ENCODE peak calls at places on chromosomes 16 and 17, in seven cellular contexts. L is Caco-2; Z is PC-3; B is effector memory CD4-positive, alpha-beta T cell; C is neuronal stem cell; A is A549; M is HCT116. V is an unnamed sample.

GRCh38 chr17:42182927-42183734 is 2.1 kb downstream of the HCRT start:
- DNase-seq in A (peak; percentile 58), Z (no peak), M (no peak), C (no peak), B (no peak), L (no peak), V (no peak)

GRCh38 chr16:81908466-81909230 is 102.6 kb downstream of the SDR42E1 start:
- DNase-seq in M (no peak), L (no peak), A (no peak), C (no peak), B (no peak), Z (peak; percentile 12), V (no peak)

GRCh38 chr16:59210955-59211541 is 476.9 kb upstream of the GOT2 start:
- DNase-seq in Z (no peak), L (peak; percentile 11), C (peak; percentile 83), A (peak; percentile 27), B (no peak), M (no peak), V (peak; percentile 82)

GRCh38 chr17:27569884-27570577 is 61.0 kb upstream of the LGALS9 start:
- DNase-seq in C (no peak), B (no peak), L (peak; percentile 46), A (no peak), M (no peak), Z (no peak), V (no peak)

GRCh38 chr17:13931752-13932477 is 137.4 kb upstream of the COX10 start:
- DNase-seq in L (no peak), B (no peak), Z (peak; percentile 28), A (no peak), M (no peak), C (no peak), V (no peak)

GRCh38 chr17:2903193-2903974 is 107.1 kb downstream of the RAP1GAP2 start:
- DNase-seq in M (no peak), L (no peak), A (no peak), C (no peak), B (no peak), Z (no peak), V (no peak)

GRCh38 chr16:73154063-73154870 is 106.3 kb upstream of the ZFHX3 start:
- DNase-seq in C (no peak), B (no peak), M (no peak), L (no peak), A (no peak), Z (no peak), V (no peak)

GRCh38 chr16:48194828-48195566 is 39.2 kb upstream of the ABCC12 start:
- DNase-seq in L (no peak), C (no peak), A (no peak), M (no peak), B (no peak), Z (peak; percentile 70), V (no peak)

GRCh38 chr17:41751288-41751687 is 16.8 kb upstream of the HAP1 start:
- DNase-seq in L (no peak), M (no peak), Z (no peak), A (no peak), C (no peak), B (no peak), V (no peak)

GRCh38 chr17:60817187-60817586 is 139.5 kb downstream of the BCAS3 start:
- DNase-seq in B (no peak), A (no peak), M (no peak), L (no peak), C (no peak), Z (peak; percentile 93), V (peak; percentile 49)

GRCh38 chr17:21242026-21242700 is 11.0 kb downstream of the NATD1 start:
- DNase-seq in L (no peak), M (no peak), A (no peak), B (no peak), C (no peak), Z (peak; percentile 19), V (no peak)

GRCh38 chr16:84308120-84308519 is 13.4 kb downstream of the WFDC1 start:
- DNase-seq in L (peak; percentile 74), M (peak; percentile 63), C (peak; percentile 49), B (no peak), A (peak; percentile 64), Z (peak; percentile 34), V (peak; percentile 59)

GRCh38 chr16:65786916-65787315 is 579.6 kb upstream of the CDH5 start:
- DNase-seq in M (no peak), Z (no peak), C (no peak), B (no peak), L (no peak), A (no peak), V (no peak)

GRCh38 chr17:32297424-32297823 is 31.8 kb downstream of the RHBDL3 start:
- DNase-seq in A (no peak), B (no peak), Z (no peak), C (no peak), L (no peak), M (no peak), V (no peak)

GRCh38 chr17:15083225-15083624 is 181.9 kb downstream of the PMP22 start:
- DNase-seq in M (no peak), L (no peak), Z (no peak), B (no peak), A (no peak), C (no peak), V (no peak)

GRCh38 chr17:78715876-78716275 is 66.2 kb downstream of the CYTH1 start:
- DNase-seq in B (no peak), L (no peak), A (no peak), M (no peak), C (no peak), Z (no peak), V (no peak)

GRCh38 chr16:28292731-28293588 is 635 bp downstream of the SBK1 start:
- DNase-seq in M (no peak), C (peak; percentile 57), L (peak; percentile 33), A (no peak), Z (no peak), B (no peak), V (no peak)

GRCh38 chr17:57935833-57936807 is 19.1 kb downstream of the CUEDC1 start:
- DNase-seq in B (no peak), L (no peak), Z (peak; percentile 44), A (no peak), C (peak; percentile 89), M (no peak), V (peak; percentile 71)

GRCh38 chr17:238071-238963 is 56.9 kb upstream of the DOC2B start:
- DNase-seq in A (no peak), B (no peak), L (no peak), M (no peak), Z (no peak), C (no peak), V (no peak)

GRCh38 chr16:70018254-70018653 is 67.1 kb downstream of the CLEC18A start:
- DNase-seq in C (no peak), Z (peak; percentile 40), B (no peak), A (peak; percentile 10), L (peak; percentile 79), M (peak; percentile 61), V (no peak)

GRCh38 chr16:2752850-2753522 is 548 bp downstream of the SRRM2 start:
- DNase-seq in Z (peak; percentile 67), C (no peak), L (peak; percentile 90), M (peak; percentile 58), A (peak; percentile 81), B (peak; percentile 44), V (no peak)

GRCh38 chr17:43905985-43906852 is 1.1 kb downstream of the MPP2 start:
- DNase-seq in A (peak; percentile 54), M (no peak), L (peak; percentile 56), B (no peak), C (peak; percentile 77), Z (no peak), V (peak; percentile 73)

GRCh38 chr16:89484923-89485679 is 5.3 kb downstream of the ANKRD11 start:
- DNase-seq in M (no peak), L (no peak), Z (no peak), B (peak; percentile 21), A (no peak), C (no peak), V (no peak)

GRCh38 chr17:31289790-31290189 is 7.2 kb downstream of the OMG start:
- DNase-seq in M (no peak), B (no peak), Z (peak; percentile 49), A (no peak), C (no peak), L (no peak), V (no peak)

GRCh38 chr16:53509906-53510703 is 7.1 kb upstream of the AKTIP start:
- DNase-seq in A (peak; percentile 58), B (peak; percentile 23), M (peak; percentile 38), L (peak; percentile 79), C (peak; percentile 69), Z (peak; percentile 74), V (peak; percentile 35)

GRCh38 chr16:49588061-49588460 is 214.5 kb downstream of the C16orf78 start:
- DNase-seq in M (no peak), B (no peak), C (no peak), Z (no peak), A (no peak), L (no peak), V (no peak)

GRCh38 chr17:59762022-59762825 is 54.8 kb downstream of the VMP1 start:
- DNase-seq in A (no peak), Z (peak; percentile 78), B (no peak), L (no peak), C (no peak), M (peak; percentile 75), V (peak; percentile 80)

DNA sequence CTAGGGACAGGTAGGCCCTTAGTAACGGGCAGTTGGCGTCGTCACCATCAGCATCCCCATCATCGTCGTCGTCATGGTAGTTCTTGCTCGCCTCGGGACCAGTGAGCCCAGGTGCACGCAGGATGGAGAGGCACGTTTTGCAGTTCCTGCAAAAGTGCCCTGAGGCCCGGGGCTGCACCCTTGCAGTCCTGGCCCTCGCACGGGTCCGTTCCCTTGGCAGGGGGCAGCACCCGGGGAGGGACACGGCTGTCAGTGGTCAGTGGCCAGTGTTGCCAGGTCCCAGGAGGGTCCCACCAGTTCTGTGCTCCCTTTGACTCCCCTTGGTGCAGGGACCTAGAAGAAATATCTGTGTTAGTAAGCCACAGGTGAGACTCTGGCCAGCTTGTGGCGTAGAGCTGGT is 243.9 kb upstream of the CIBAR2 start:
- DNase-seq in M (no peak), Z (no peak), A (no peak), C (no peak), B (no peak), L (no peak), V (no peak)
- H3K4me1 ChIP-seq in M (peaks cover 33% of the 10 kb centered on the region), Z (peaks cover 28% of the 10 kb centered on the region), A (peaks cover 10% of the 10 kb centered on the region), C (peaks cover 29% of the 10 kb centered on the region), B (no peaks in the 10 kb centered on the region), L (peaks cover 51% of the 10 kb centered on the region), V (peaks cover 59% of the 10 kb centered on the region)

DNA sequence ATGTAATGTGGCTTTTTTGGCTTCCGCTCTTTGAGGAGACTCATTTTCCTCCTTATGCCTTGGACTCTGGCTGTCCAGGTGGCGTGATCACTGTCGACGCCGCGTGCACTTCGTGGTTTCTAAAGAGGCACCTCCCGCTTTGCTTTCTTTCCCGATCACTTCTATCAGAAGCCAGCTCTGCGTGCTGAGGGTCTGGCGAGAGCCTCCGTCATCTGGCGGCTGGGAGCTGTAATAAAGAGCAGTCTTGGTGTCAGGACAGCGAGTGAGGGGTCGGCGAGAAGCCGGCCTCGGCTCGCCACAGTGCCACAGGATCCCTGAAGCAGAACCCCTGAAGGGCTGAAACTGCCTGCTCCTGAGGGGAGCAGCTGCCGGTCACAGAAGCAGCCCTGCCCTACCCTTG is 7.4 kb downstream of the ZNF750 start:
- DNase-seq in A (no peak), M (no peak), L (no peak), Z (no peak), B (no peak), C (no peak), V (no peak)
- H3K4me1 ChIP-seq in A (no peaks in the 10 kb centered on the region), M (no peaks in the 10 kb centered on the region), L (no peaks in the 10 kb centered on the region), Z (no peaks in the 10 kb centered on the region), B (no peaks in the 10 kb centered on the region), C (no peaks in the 10 kb centered on the region), V (no peaks in the 10 kb centered on the region)

GRCh38 chr17:82008258-82008940 is 14.3 kb downstream of the CENPX start:
- DNase-seq in A (no peak), C (no peak), L (no peak), Z (no peak), M (no peak), B (no peak), V (no peak)
- H3K4me1 ChIP-seq in A (peaks cover 37% of the 10 kb centered on the region), C (peaks cover 19% of the 10 kb centered on the region), L (peaks cover 10% of the 10 kb centered on the region), Z (peaks cover 13% of the 10 kb centered on the region), M (peaks cover 22% of the 10 kb centered on the region), B (no peaks in the 10 kb centered on the region), V (peaks cover 44% of the 10 kb centered on the region)

GRCh38 chr17:74449773-74450172 is 16.7 kb upstream of the CD300A start:
- DNase-seq in B (no peak), M (no peak), C (no peak), Z (no peak), A (no peak), L (no peak), V (no peak)
- H3K4me1 ChIP-seq in B (peaks cover 24% of the 10 kb centered on the region), M (peaks cover 18% of the 10 kb centered on the region), C (peaks cover 13% of the 10 kb centered on the region), Z (peaks cover 12% of the 10 kb centered on the region), A (peaks cover 11% of the 10 kb centered on the region), L (peaks cover 13% of the 10 kb centered on the region), V (peaks cover 25% of the 10 kb centered on the region)

V was measured in SJSA1.